ENCODE peak calls at places on chromosomes 12 and 14, in seven cellular contexts. M, V, E, U, W, J and P are unnamed samples.

GRCh38 chr12:120903382-120903817 is 758 bp downstream of the SPPL3 start:
- DNase-seq in M (no peak), U (peak), J (peak), E (peak), V (peak), W (peak), P (peak)

GRCh38 chr12:50845021-50845647 is 2.4 kb downstream of the TMPRSS12 start:
- DNase-seq in J (peak), U (no peak), W (no peak), V (no peak), E (no peak), M (no peak), P (no peak)

GRCh38 chr14:68047910-68048309 is 228.3 kb downstream of the RAD51B start:
- DNase-seq in M (peak), E (no peak), J (no peak), V (no peak), W (peak), U (no peak), P (peak)

GRCh38 chr12:99528478-99528877 is 119.1 kb upstream of the GARIN6 start:
- DNase-seq in M (no peak), W (no peak), V (no peak), U (no peak), J (no peak), E (no peak), P (no peak)

GRCh38 chr14:41785696-41786095 is 179.0 kb downstream of the LRFN5 start:
- DNase-seq in M (no peak), E (no peak), W (peak), J (no peak), U (no peak), V (no peak), P (no peak)

GRCh38 chr12:20883288-20883687 is 72.8 kb downstream of the SLCO1B3 start:
- DNase-seq in U (no peak), W (peak), M (no peak), E (no peak), V (no peak), J (no peak), P (no peak)

GRCh38 chr14:71675126-71675901 is 256.9 kb upstream of the RGS6 start:
- DNase-seq in W (no peak), U (no peak), M (no peak), E (no peak), V (no peak), J (no peak), P (no peak)

GRCh38 chr12:52141306-52141705 is 50.5 kb downstream of the KRT80 start:
- DNase-seq in U (no peak), W (no peak), E (no peak), V (no peak), J (no peak), M (no peak), P (no peak)

GRCh38 chr14:22106700-22107697 is 433.4 kb upstream of the OR4E1 start:
- DNase-seq in V (no peak), U (no peak), J (peak), M (no peak), E (no peak), W (no peak), P (peak)

GRCh38 chr12:32084753-32085152 is 21.9 kb upstream of the BICD1 start:
- DNase-seq in V (no peak), U (no peak), M (no peak), W (no peak), E (no peak), J (no peak), P (no peak)

DNA sequence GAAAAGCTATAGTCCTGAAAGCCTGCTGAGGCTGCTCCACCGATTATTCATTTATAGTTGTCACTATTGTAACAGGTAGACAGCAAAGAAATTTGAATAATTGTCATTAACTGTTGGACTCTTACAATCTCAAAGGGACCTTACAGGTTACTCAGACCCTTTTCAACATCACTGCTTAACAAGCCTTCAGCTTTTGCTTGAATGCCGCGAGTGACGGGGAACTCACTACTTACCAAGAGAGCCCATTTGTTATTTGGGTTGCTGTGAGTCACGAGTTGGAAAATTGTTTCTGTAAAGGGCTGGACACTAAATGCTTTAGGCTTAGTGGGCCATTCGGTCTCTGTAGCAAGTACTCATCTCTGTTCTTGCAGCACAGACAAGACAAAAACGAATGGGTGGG is 5.9 kb upstream of the TUNAR start:
- DNase-seq in U (no peak), E (no peak), M (no peak), J (no peak), V (no peak), W (no peak), P (no peak)
- TF ChIP-seq CTCF in U (no peak), E (no peak), M (no peak), J (no peak), V (no peak), W (no peak), P (no peak)

GRCh38 chr14:90510208-90510607 is 113.4 kb downstream of the CALM1 start:
- DNase-seq in M (no peak), V (no peak), W (no peak), U (no peak), E (no peak), J (no peak), P (peak)

GRCh38 chr14:90511252-90511651 is 114.4 kb downstream of the CALM1 start:
- DNase-seq in E (no peak), M (no peak), J (no peak), U (no peak), W (no peak), V (no peak), P (no peak)

GRCh38 chr14:90508536-90509254 is 111.9 kb downstream of the CALM1 start:
- DNase-seq in W (no peak), E (no peak), V (no peak), J (peak), M (no peak), U (no peak), P (peak)

GRCh38 chr14:90508073-90508472 is 111.2 kb downstream of the CALM1 start:
- DNase-seq in U (no peak), V (no peak), W (no peak), E (no peak), J (no peak), M (no peak), P (no peak)

DNA sequence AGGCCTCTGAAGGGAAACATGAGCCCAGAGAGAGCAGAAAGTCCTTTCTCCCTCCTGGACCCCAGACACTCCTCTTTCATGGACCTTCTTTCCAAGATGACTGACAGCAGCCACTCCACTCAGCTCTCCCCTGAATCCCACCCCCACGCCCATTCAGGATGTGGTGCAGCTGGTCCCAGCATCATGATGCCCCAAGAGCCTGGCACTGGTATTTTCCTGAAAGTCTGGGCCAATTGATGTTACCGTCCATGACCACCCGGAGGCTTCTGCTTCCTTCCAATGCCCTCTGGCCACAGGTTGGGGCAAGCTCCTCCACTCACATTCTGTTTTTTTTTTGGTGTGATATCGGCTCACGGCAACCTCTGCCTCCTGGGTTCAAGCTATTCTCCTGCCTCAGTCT is 112.6 kb downstream of the CALM1 start:
- DNase-seq in E (no peak), J (no peak), V (no peak), W (no peak), U (no peak), M (no peak), P (peak)
- H3K27ac ChIP-seq in E (no peak), J (no peak), V (no peak), W (no peak), U (no peak), M (no peak), P (no peak)

GRCh38 chr12:27840229-27840999 is 60.4 kb upstream of the MANSC4 start:
- DNase-seq in W (peak), E (no peak), M (no peak), U (no peak), V (no peak), J (no peak), P (no peak)
- TF ChIP-seq CTCF in W (peak), E (no peak), M (peak), U (peak), V (no peak), J (peak), P (peak)

GRCh38 chr12:75974323-75975273 is 57.0 kb downstream of the PHLDA1 start:
- DNase-seq in E (no peak), W (no peak), V (no peak), U (no peak), J (no peak), M (no peak), P (no peak)
- H3K27ac ChIP-seq in E (no peak), W (no peak), V (no peak), U (peak), J (no peak), M (no peak), P (no peak)

GRCh38 chr14:100078216-100078780 is 13.1 kb downstream of the EVL start:
- DNase-seq in W (no peak), M (no peak), E (no peak), J (no peak), U (no peak), V (no peak), P (no peak)

GRCh38 chr14:100077441-100077840 is 12.2 kb downstream of the EVL start:
- DNase-seq in J (no peak), E (no peak), M (no peak), V (no peak), W (no peak), U (no peak), P (no peak)

GRCh38 chr14:100079606-100080005 is 14.4 kb downstream of the EVL start:
- DNase-seq in V (no peak), E (no peak), U (no peak), J (no peak), W (no peak), M (no peak), P (no peak)

GRCh38 chr14:100080206-100080605 is 15.0 kb downstream of the EVL start:
- DNase-seq in V (no peak), E (no peak), M (no peak), U (no peak), W (no peak), J (no peak), P (no peak)

GRCh38 chr14:100078997-100079561 is 13.9 kb downstream of the EVL start:
- DNase-seq in W (peak), U (no peak), J (peak), E (no peak), M (no peak), V (no peak), P (no peak)
- TF ChIP-seq CTCF in W (no peak), U (no peak), J (no peak), E (no peak), M (no peak), V (no peak), P (no peak)

DNA sequence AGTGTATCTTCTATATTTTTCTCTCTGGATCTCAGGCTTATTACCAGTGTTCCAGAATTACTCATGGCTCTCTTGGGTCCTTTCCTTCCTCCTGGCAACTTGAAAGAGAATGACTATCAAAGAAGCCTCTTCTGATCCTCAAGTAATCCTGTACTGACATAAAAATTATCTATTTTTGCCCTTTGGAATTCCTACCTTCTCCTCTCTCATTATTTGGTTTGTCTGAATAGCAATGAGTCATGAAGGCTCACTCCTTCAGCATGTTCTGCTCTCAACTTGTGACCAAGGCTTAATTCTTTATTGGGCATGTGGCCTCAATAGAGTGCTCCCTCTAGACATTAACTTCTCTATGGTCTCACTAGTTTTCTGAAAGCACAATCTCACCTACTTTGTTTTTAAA is 553.6 kb upstream of the ATP2B1 start:
- DNase-seq in J (peak), E (no peak), V (no peak), U (no peak), W (no peak), M (no peak), P (no peak)
- H3K27ac ChIP-seq in J (no peak), E (no peak), V (no peak), U (peak), W (no peak), M (no peak), P (no peak)

GRCh38 chr12:1553987-1554982 is 40.1 kb downstream of the FBXL14 start:
- DNase-seq in E (no peak), V (no peak), W (no peak), U (no peak), M (no peak), J (no peak), P (no peak)
- TF ChIP-seq CTCF in E (no peak), V (no peak), W (no peak), U (no peak), M (no peak), J (no peak), P (no peak)